ENCODE peak calls at places on chromosomes 16 and 17, in seven cellular contexts. Q, H, J, C, E, I and X are unnamed samples. For H3K36me3, the result is how much of the 10 kb centered on the place peaks cover.

GRCh38 chr17:80116923-80117380 is 15.6 kb downstream of the GAA start:
- DNase-seq in C (no peak), J (peak), H (no peak), Q (no peak), I (no peak), E (no peak), X (no peak)

GRCh38 chr17:77810536-77810935 is 148.0 kb upstream of the TNRC6C start:
- DNase-seq in H (no peak), C (no peak), I (no peak), J (no peak), E (no peak), Q (no peak), X (no peak)

GRCh38 chr17:17989618-17990017 is 17.0 kb downstream of the DRC3 start:
- DNase-seq in Q (no peak), J (no peak), E (no peak), I (no peak), H (no peak), C (no peak), X (no peak)

GRCh38 chr17:73232587-73233373 is 28.9 kb downstream of the CPSF4L start:
- DNase-seq in E (peak), H (peak), I (no peak), Q (no peak), C (no peak), J (no peak), X (no peak)

GRCh38 chr17:27657620-27658019 is 26.6 kb downstream of the LGALS9 start:
- DNase-seq in E (peak), Q (no peak), J (no peak), H (peak), I (no peak), C (no peak), X (no peak)

GRCh38 chr16:58418601-58419000 is 26.3 kb downstream of the GINS3 start:
- DNase-seq in H (no peak), Q (no peak), E (peak), J (no peak), I (no peak), C (no peak), X (no peak)

GRCh38 chr16:70758786-70759185 is 42.2 kb downstream of the VAC14 start:
- DNase-seq in I (no peak), C (no peak), Q (no peak), H (no peak), E (no peak), J (no peak), X (no peak)

GRCh38 chr16:50902457-50902856 is 160.6 kb downstream of the CYLD start:
- DNase-seq in H (peak), J (no peak), C (no peak), E (no peak), Q (no peak), I (no peak), X (no peak)

GRCh38 chr17:81813371-81813684 is 9.4 kb downstream of the GCGR start:
- DNase-seq in Q (no peak), H (no peak), C (no peak), E (no peak), J (no peak), I (no peak), X (no peak)

GRCh38 chr16:23535901-23536300 is 21.2 kb downstream of the EARS2 start:
- DNase-seq in Q (no peak), E (no peak), C (no peak), H (no peak), J (no peak), I (no peak), X (no peak)

GRCh38 chr17:73109603-73110002 is 17.1 kb upstream of the SLC39A11 start:
- DNase-seq in I (no peak), J (no peak), E (no peak), H (no peak), C (no peak), Q (no peak), X (no peak)

GRCh38 chr16:83118365-83118764 is 491.6 kb downstream of the CDH13 start:
- DNase-seq in C (no peak), H (no peak), J (no peak), E (no peak), I (no peak), Q (no peak), X (no peak)

GRCh38 chr16:50697881-50698767 is 4.7 kb downstream of the NOD2 start:
- DNase-seq in E (no peak), Q (no peak), J (no peak), H (no peak), C (peak), I (no peak), X (no peak)

GRCh38 chr16:87344165-87344930 is 27.2 kb upstream of the C16orf95 start:
- DNase-seq in J (no peak), Q (no peak), H (no peak), E (no peak), C (no peak), I (no peak), X (no peak)

GRCh38 chr17:45101883-45102811 is 30.2 kb downstream of the PLCD3 start:
- DNase-seq in Q (no peak), E (no peak), J (no peak), H (no peak), C (no peak), I (peak), X (no peak)

GRCh38 chr17:3845361-3845753 is 689 bp downstream of the NCBP3 start:
- DNase-seq in Q (no peak), I (no peak), E (peak), C (no peak), H (no peak), J (no peak), X (no peak)

GRCh38 chr17:78617371-78618061 is 40.3 kb upstream of the DNAH17 start:
- DNase-seq in E (no peak), J (no peak), Q (no peak), I (peak), H (no peak), C (no peak), X (no peak)

GRCh38 chr17:77475012-77475976 is 334.5 kb downstream of the SEC14L1 start:
- DNase-seq in E (no peak), C (no peak), H (no peak), I (no peak), J (no peak), Q (no peak), X (no peak)

GRCh38 chr17:69607162-69607834 is 192.8 kb downstream of the MAP2K6 start:
- DNase-seq in C (peak), I (peak), Q (peak), E (peak), H (peak), J (peak), X (no peak)

GRCh38 chr17:76545918-76546555 is 6.2 kb downstream of the PRCD start:
- DNase-seq in J (peak), C (no peak), H (peak), I (no peak), E (no peak), Q (no peak), X (no peak)

GRCh38 chr16:85681255-85681654 is 7.5 kb downstream of the GINS2 start:
- DNase-seq in H (no peak), J (no peak), E (no peak), I (no peak), Q (no peak), C (no peak), X (no peak)

GRCh38 chr16:77782694-77783093 is 5.7 kb upstream of the VAT1L start:
- DNase-seq in C (no peak), J (peak), E (peak), Q (peak), H (peak), I (peak), X (no peak)

GRCh38 chr17:55053855-55054254 is 85.3 kb downstream of the STXBP4 start:
- DNase-seq in J (peak), C (no peak), H (peak), Q (no peak), I (no peak), E (no peak), X (no peak)

GRCh38 chr17:4751925-4752324 is 12.2 kb upstream of the CXCL16 start:
- DNase-seq in E (no peak), Q (no peak), C (no peak), J (no peak), I (peak), H (no peak), X (no peak)

GRCh38 chr16:75789237-75789636 is 62.9 kb upstream of the CPHXL start:
- DNase-seq in Q (peak), E (peak), J (peak), H (peak), I (peak), C (no peak), X (peak)

GRCh38 chr16:28990375-28991040 is 5.7 kb downstream of the LAT start:
- DNase-seq in C (no peak), E (no peak), H (no peak), J (no peak), Q (no peak), I (no peak), X (no peak)

GRCh38 chr17:57911834-57912673 is 43.2 kb downstream of the CUEDC1 start:
- DNase-seq in J (no peak), E (no peak), I (peak), Q (peak), H (peak), C (no peak), X (no peak)

GRCh38 chr16:2027024-2028010 is 615 bp downstream of the NHERF2 start:
- DNase-seq in H (no peak), Q (no peak), I (peak), E (no peak), C (no peak), J (peak), X (no peak)

GRCh38 chr16:52912565-52913173 is 140.0 kb downstream of the CHD9NB start:
- DNase-seq in I (peak), H (peak), Q (peak), J (peak), E (peak), C (peak), X (peak)

DNA sequence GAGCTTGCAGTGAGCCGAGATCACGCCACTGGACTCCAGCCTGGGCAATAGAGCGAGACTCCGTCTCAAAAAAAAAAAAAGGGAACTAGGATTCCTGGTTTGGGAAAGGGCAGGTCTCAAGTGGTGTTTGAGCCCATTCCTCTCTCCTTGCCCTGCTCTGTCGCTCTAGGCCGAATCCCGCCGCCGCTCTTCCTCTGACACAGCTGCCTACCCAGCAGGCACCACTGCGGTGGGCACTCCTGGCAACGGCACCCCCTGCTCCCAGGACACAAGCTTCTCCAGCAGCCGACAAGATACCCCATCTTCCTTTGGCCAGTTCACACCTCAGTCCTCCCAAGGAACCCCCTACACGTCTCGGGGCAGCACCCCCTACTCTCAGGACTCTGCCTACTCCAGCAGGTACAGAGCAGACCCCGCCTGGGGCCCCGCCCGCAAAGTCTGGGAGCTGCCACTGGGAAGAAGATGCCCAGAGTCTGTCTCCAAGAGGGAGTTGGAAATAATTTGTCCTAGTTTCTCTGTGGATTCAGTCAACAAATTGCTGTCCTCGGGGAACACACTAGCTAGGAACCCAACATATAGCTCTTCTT is 6.5 kb downstream of the SETD1A start:
- DNase-seq in Q (no peak), E (no peak), J (no peak), C (no peak), H (no peak), I (no peak), X (no peak)
- H3K36me3 ChIP-seq in Q (half or more), E (half or more), J (half or more), C (under half), H (half or more), I (half or more), X (under half)

GRCh38 chr17:48429638-48430586 is at the start of gene SKAP1:
- DNase-seq in E (no peak), H (peak), I (no peak), Q (no peak), C (no peak), J (peak), X (no peak)
- TF ChIP-seq REST in E (no peak), H (no peak), I (no peak), Q (no peak), C (peak), J (no peak), X (no peak)

GRCh38 chr16:3764409-3764808 is 47.1 kb upstream of the TRAP1 start:
- DNase-seq in I (no peak), H (no peak), Q (no peak), J (no peak), E (no peak), C (no peak), X (no peak)

GRCh38 chr16:3760518-3760917 is 43.2 kb upstream of the TRAP1 start:
- DNase-seq in Q (no peak), E (no peak), I (no peak), C (no peak), H (no peak), J (no peak), X (no peak)

GRCh38 chr16:3759736-3760135 is 42.4 kb upstream of the TRAP1 start:
- DNase-seq in H (no peak), E (no peak), C (no peak), J (no peak), I (no peak), Q (no peak), X (no peak)

GRCh38 chr16:3761375-3762079 is 44.2 kb upstream of the TRAP1 start:
- DNase-seq in Q (no peak), J (peak), H (no peak), I (no peak), E (no peak), C (no peak), X (no peak)

DNA sequence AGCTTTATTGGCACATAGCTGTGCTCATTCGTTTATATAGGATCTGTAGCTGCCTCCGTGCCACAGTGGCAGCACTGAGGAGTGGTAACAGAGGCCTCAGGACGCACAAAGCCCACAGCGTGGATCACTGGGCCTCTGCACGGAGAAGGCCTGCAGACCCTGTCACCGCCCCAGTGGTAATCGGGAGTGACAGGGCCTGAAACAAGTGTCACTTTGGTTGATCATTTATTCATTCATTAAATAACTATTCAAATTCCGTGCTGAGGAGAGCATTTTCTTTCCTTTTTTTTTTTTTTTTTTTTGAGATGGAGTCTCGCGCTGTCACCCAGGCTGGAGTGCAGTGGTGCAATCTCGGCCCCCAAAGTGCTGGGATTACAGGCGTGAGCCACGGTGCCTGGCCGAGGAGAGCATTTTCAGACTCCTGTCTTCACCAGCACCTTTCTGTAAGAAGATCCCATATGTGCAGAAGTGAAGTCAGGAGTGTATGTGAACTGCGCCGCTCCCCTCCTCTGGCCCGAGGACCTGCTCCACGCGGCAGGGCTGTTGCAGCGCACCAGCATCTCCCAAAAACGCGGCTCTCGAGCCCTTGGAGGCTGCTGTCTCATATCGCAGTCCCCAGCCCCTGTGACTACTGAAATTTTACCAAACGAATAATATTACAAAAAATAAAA is 44.9 kb upstream of the TRAP1 start:
- DNase-seq in E (no peak), H (no peak), J (peak), I (no peak), C (no peak), Q (no peak), X (no peak)
- H3K36me3 ChIP-seq in E (under half), H (under half), J (under half), I (under half), C (under half), Q (under half), X (under half)

GRCh38 chr16:89035698-89036570 is 57.7 kb upstream of the ACSF3 start:
- DNase-seq in Q (no peak), C (no peak), J (no peak), E (no peak), H (no peak), I (no peak), X (no peak)

GRCh38 chr16:89036776-89037175 is 56.9 kb upstream of the ACSF3 start:
- DNase-seq in Q (no peak), E (no peak), J (no peak), H (no peak), C (no peak), I (no peak), X (no peak)

GRCh38 chr16:89038221-89038721 is 55.4 kb upstream of the ACSF3 start:
- DNase-seq in J (no peak), C (no peak), H (no peak), I (no peak), E (no peak), Q (no peak), X (no peak)

GRCh38 chr16:89038811-89039735 is 54.6 kb upstream of the ACSF3 start:
- DNase-seq in E (no peak), Q (no peak), H (no peak), C (no peak), I (no peak), J (no peak), X (no peak)

GRCh38 chr16:89037261-89038152 is 56.1 kb upstream of the ACSF3 start:
- DNase-seq in H (peak), E (peak), Q (no peak), I (no peak), J (no peak), C (no peak), X (no peak)
- TF ChIP-seq REST in H (peak), E (peak), Q (peak), I (peak), J (peak), C (peak), X (peak)